ENCODE peak calls at places on chromosomes 3 and 15, in seven cellular contexts. One of them, this sample, is unnamed.

GRCh38 chr3:36792342-36792741 is 28.0 kb upstream of the DCLK3 start:
- DNase-seq in left ventricle myocardium superior: no peak
- DNase-seq in stimulated activated CD8-positive, alpha-beta memory T cell treated with anti-CD3 and anti-CD28 coated beads, Interleukin-15, amount 100 ng/mL, for 1 hour: no peak
- DNase-seq in T1000: no peak
- DNase-seq in activated CD4-positive, alpha-beta T cell treated with anti-CD3 and anti-CD28 coated beads for 24 hours: no peak
- DNase-seq in stromal cell of bone marrow: no peak
- DNase-seq in NK-92 treated with Interleukin-12 subunit alpha and Interleukin-12 subunit beta, amount 100 ng/mL, for 24 hours: no peak
- DNase-seq in this sample: no peak

GRCh38 chr3:42780892-42781700 is 8.0 kb upstream of the CCDC13 start:
- DNase-seq in left ventricle myocardium superior: no peak
- DNase-seq in stimulated activated CD8-positive, alpha-beta memory T cell treated with anti-CD3 and anti-CD28 coated beads, Interleukin-15, amount 100 ng/mL, for 1 hour: no peak
- DNase-seq in T1000: peak; percentile 25
- DNase-seq in activated CD4-positive, alpha-beta T cell treated with anti-CD3 and anti-CD28 coated beads for 24 hours: no peak
- DNase-seq in stromal cell of bone marrow: peak; percentile 71
- DNase-seq in NK-92 treated with Interleukin-12 subunit alpha and Interleukin-12 subunit beta, amount 100 ng/mL, for 24 hours: no peak
- DNase-seq in this sample: no peak

GRCh38 chr3:135239485-135239884 is 444.4 kb downstream of the EPHB1 start:
- DNase-seq in left ventricle myocardium superior: no peak
- DNase-seq in stimulated activated CD8-positive, alpha-beta memory T cell treated with anti-CD3 and anti-CD28 coated beads, Interleukin-15, amount 100 ng/mL, for 1 hour: no peak
- DNase-seq in T1000: no peak
- DNase-seq in activated CD4-positive, alpha-beta T cell treated with anti-CD3 and anti-CD28 coated beads for 24 hours: no peak
- DNase-seq in stromal cell of bone marrow: no peak
- DNase-seq in NK-92 treated with Interleukin-12 subunit alpha and Interleukin-12 subunit beta, amount 100 ng/mL, for 24 hours: no peak
- DNase-seq in this sample: no peak

GRCh38 chr3:176352716-176353334 is 844.5 kb downstream of the TBL1XR1 start:
- DNase-seq in left ventricle myocardium superior: no peak
- DNase-seq in stimulated activated CD8-positive, alpha-beta memory T cell treated with anti-CD3 and anti-CD28 coated beads, Interleukin-15, amount 100 ng/mL, for 1 hour: no peak
- DNase-seq in T1000: no peak
- DNase-seq in activated CD4-positive, alpha-beta T cell treated with anti-CD3 and anti-CD28 coated beads for 24 hours: no peak
- DNase-seq in stromal cell of bone marrow: peak; percentile 21
- DNase-seq in NK-92 treated with Interleukin-12 subunit alpha and Interleukin-12 subunit beta, amount 100 ng/mL, for 24 hours: no peak
- DNase-seq in this sample: no peak

GRCh38 chr15:56917652-56918045 is 795 bp upstream of the TCF12 start:
- DNase-seq in left ventricle myocardium superior: no peak
- DNase-seq in stimulated activated CD8-positive, alpha-beta memory T cell treated with anti-CD3 and anti-CD28 coated beads, Interleukin-15, amount 100 ng/mL, for 1 hour: no peak
- DNase-seq in T1000: no peak
- DNase-seq in activated CD4-positive, alpha-beta T cell treated with anti-CD3 and anti-CD28 coated beads for 24 hours: no peak
- DNase-seq in stromal cell of bone marrow: no peak
- DNase-seq in NK-92 treated with Interleukin-12 subunit alpha and Interleukin-12 subunit beta, amount 100 ng/mL, for 24 hours: no peak
- DNase-seq in this sample: no peak

GRCh38 chr15:29089731-29090616 is 179.6 kb downstream of the NSMCE3 start:
- DNase-seq in left ventricle myocardium superior: no peak
- DNase-seq in stimulated activated CD8-positive, alpha-beta memory T cell treated with anti-CD3 and anti-CD28 coated beads, Interleukin-15, amount 100 ng/mL, for 1 hour: no peak
- DNase-seq in T1000: no peak
- DNase-seq in activated CD4-positive, alpha-beta T cell treated with anti-CD3 and anti-CD28 coated beads for 24 hours: no peak
- DNase-seq in stromal cell of bone marrow: no peak
- DNase-seq in NK-92 treated with Interleukin-12 subunit alpha and Interleukin-12 subunit beta, amount 100 ng/mL, for 24 hours: peak; percentile 44
- DNase-seq in this sample: no peak

GRCh38 chr3:115363071-115363470 is 216.0 kb upstream of the ZBTB20 start:
- DNase-seq in left ventricle myocardium superior: no peak
- DNase-seq in stimulated activated CD8-positive, alpha-beta memory T cell treated with anti-CD3 and anti-CD28 coated beads, Interleukin-15, amount 100 ng/mL, for 1 hour: no peak
- DNase-seq in T1000: no peak
- DNase-seq in activated CD4-positive, alpha-beta T cell treated with anti-CD3 and anti-CD28 coated beads for 24 hours: no peak
- DNase-seq in stromal cell of bone marrow: no peak
- DNase-seq in NK-92 treated with Interleukin-12 subunit alpha and Interleukin-12 subunit beta, amount 100 ng/mL, for 24 hours: no peak
- DNase-seq in this sample: no peak

GRCh38 chr3:184085389-184085852 is 11.4 kb upstream of the HTR3E start:
- DNase-seq in left ventricle myocardium superior: no peak
- DNase-seq in stimulated activated CD8-positive, alpha-beta memory T cell treated with anti-CD3 and anti-CD28 coated beads, Interleukin-15, amount 100 ng/mL, for 1 hour: no peak
- DNase-seq in T1000: no peak
- DNase-seq in activated CD4-positive, alpha-beta T cell treated with anti-CD3 and anti-CD28 coated beads for 24 hours: no peak
- DNase-seq in stromal cell of bone marrow: no peak
- DNase-seq in NK-92 treated with Interleukin-12 subunit alpha and Interleukin-12 subunit beta, amount 100 ng/mL, for 24 hours: no peak
- DNase-seq in this sample: no peak

GRCh38 chr15:37019479-37020433 is 80.6 kb downstream of the MEIS2 start:
- DNase-seq in left ventricle myocardium superior: no peak
- DNase-seq in stimulated activated CD8-positive, alpha-beta memory T cell treated with anti-CD3 and anti-CD28 coated beads, Interleukin-15, amount 100 ng/mL, for 1 hour: no peak
- DNase-seq in T1000: no peak
- DNase-seq in activated CD4-positive, alpha-beta T cell treated with anti-CD3 and anti-CD28 coated beads for 24 hours: no peak
- DNase-seq in stromal cell of bone marrow: no peak
- DNase-seq in NK-92 treated with Interleukin-12 subunit alpha and Interleukin-12 subunit beta, amount 100 ng/mL, for 24 hours: no peak
- DNase-seq in this sample: peak; percentile 68

GRCh38 chr3:183845608-183846288 is 20.4 kb upstream of the MAP6D1 start:
- DNase-seq in left ventricle myocardium superior: no peak
- DNase-seq in stimulated activated CD8-positive, alpha-beta memory T cell treated with anti-CD3 and anti-CD28 coated beads, Interleukin-15, amount 100 ng/mL, for 1 hour: no peak
- DNase-seq in T1000: no peak
- DNase-seq in activated CD4-positive, alpha-beta T cell treated with anti-CD3 and anti-CD28 coated beads for 24 hours: no peak
- DNase-seq in stromal cell of bone marrow: no peak
- DNase-seq in NK-92 treated with Interleukin-12 subunit alpha and Interleukin-12 subunit beta, amount 100 ng/mL, for 24 hours: no peak
- DNase-seq in this sample: no peak

GRCh38 chr3:150545419-150546225 is 674 bp downstream of the SERP1 start:
- DNase-seq in left ventricle myocardium superior: no peak
- DNase-seq in stimulated activated CD8-positive, alpha-beta memory T cell treated with anti-CD3 and anti-CD28 coated beads, Interleukin-15, amount 100 ng/mL, for 1 hour: no peak
- DNase-seq in T1000: no peak
- DNase-seq in activated CD4-positive, alpha-beta T cell treated with anti-CD3 and anti-CD28 coated beads for 24 hours: peak; percentile 25
- DNase-seq in stromal cell of bone marrow: no peak
- DNase-seq in NK-92 treated with Interleukin-12 subunit alpha and Interleukin-12 subunit beta, amount 100 ng/mL, for 24 hours: peak; percentile 57
- DNase-seq in this sample: peak; percentile 91

GRCh38 chr3:184240384-184241140 is 8.2 kb downstream of the ALG3 start:
- DNase-seq in left ventricle myocardium superior: no peak
- DNase-seq in stimulated activated CD8-positive, alpha-beta memory T cell treated with anti-CD3 and anti-CD28 coated beads, Interleukin-15, amount 100 ng/mL, for 1 hour: no peak
- DNase-seq in T1000: no peak
- DNase-seq in activated CD4-positive, alpha-beta T cell treated with anti-CD3 and anti-CD28 coated beads for 24 hours: no peak
- DNase-seq in stromal cell of bone marrow: no peak
- DNase-seq in NK-92 treated with Interleukin-12 subunit alpha and Interleukin-12 subunit beta, amount 100 ng/mL, for 24 hours: no peak
- DNase-seq in this sample: peak; percentile 48

GRCh38 chr3:33789183-33789954 is 9.1 kb upstream of the PDCD6IP start:
- DNase-seq in left ventricle myocardium superior: no peak
- DNase-seq in stimulated activated CD8-positive, alpha-beta memory T cell treated with anti-CD3 and anti-CD28 coated beads, Interleukin-15, amount 100 ng/mL, for 1 hour: no peak
- DNase-seq in T1000: no peak
- DNase-seq in activated CD4-positive, alpha-beta T cell treated with anti-CD3 and anti-CD28 coated beads for 24 hours: no peak
- DNase-seq in stromal cell of bone marrow: no peak
- DNase-seq in NK-92 treated with Interleukin-12 subunit alpha and Interleukin-12 subunit beta, amount 100 ng/mL, for 24 hours: no peak
- DNase-seq in this sample: no peak

GRCh38 chr3:9404680-9405079 is 7.3 kb downstream of the SETD5 start:
- DNase-seq in left ventricle myocardium superior: no peak
- DNase-seq in stimulated activated CD8-positive, alpha-beta memory T cell treated with anti-CD3 and anti-CD28 coated beads, Interleukin-15, amount 100 ng/mL, for 1 hour: no peak
- DNase-seq in T1000: no peak
- DNase-seq in activated CD4-positive, alpha-beta T cell treated with anti-CD3 and anti-CD28 coated beads for 24 hours: no peak
- DNase-seq in stromal cell of bone marrow: no peak
- DNase-seq in NK-92 treated with Interleukin-12 subunit alpha and Interleukin-12 subunit beta, amount 100 ng/mL, for 24 hours: no peak
- DNase-seq in this sample: no peak

GRCh38 chr15:32688151-32688639 is 29.6 kb upstream of the GREM1 start:
- DNase-seq in left ventricle myocardium superior: no peak
- DNase-seq in stimulated activated CD8-positive, alpha-beta memory T cell treated with anti-CD3 and anti-CD28 coated beads, Interleukin-15, amount 100 ng/mL, for 1 hour: no peak
- DNase-seq in T1000: no peak
- DNase-seq in activated CD4-positive, alpha-beta T cell treated with anti-CD3 and anti-CD28 coated beads for 24 hours: no peak
- DNase-seq in stromal cell of bone marrow: no peak
- DNase-seq in NK-92 treated with Interleukin-12 subunit alpha and Interleukin-12 subunit beta, amount 100 ng/mL, for 24 hours: no peak
- DNase-seq in this sample: no peak

GRCh38 chr15:28992340-28992864 is 106.6 kb downstream of the APBA2 start:
- DNase-seq in left ventricle myocardium superior: no peak
- DNase-seq in stimulated activated CD8-positive, alpha-beta memory T cell treated with anti-CD3 and anti-CD28 coated beads, Interleukin-15, amount 100 ng/mL, for 1 hour: no peak
- DNase-seq in T1000: no peak
- DNase-seq in activated CD4-positive, alpha-beta T cell treated with anti-CD3 and anti-CD28 coated beads for 24 hours: no peak
- DNase-seq in stromal cell of bone marrow: no peak
- DNase-seq in NK-92 treated with Interleukin-12 subunit alpha and Interleukin-12 subunit beta, amount 100 ng/mL, for 24 hours: no peak
- DNase-seq in this sample: no peak

GRCh38 chr3:134103470-134103869 is 73.7 kb upstream of the SLCO2A1 start:
- DNase-seq in left ventricle myocardium superior: no peak
- DNase-seq in stimulated activated CD8-positive, alpha-beta memory T cell treated with anti-CD3 and anti-CD28 coated beads, Interleukin-15, amount 100 ng/mL, for 1 hour: no peak
- DNase-seq in T1000: no peak
- DNase-seq in activated CD4-positive, alpha-beta T cell treated with anti-CD3 and anti-CD28 coated beads for 24 hours: no peak
- DNase-seq in stromal cell of bone marrow: no peak
- DNase-seq in NK-92 treated with Interleukin-12 subunit alpha and Interleukin-12 subunit beta, amount 100 ng/mL, for 24 hours: no peak
- DNase-seq in this sample: no peak

GRCh38 chr15:101488300-101489164 is 975 bp downstream of the PCSK6 start:
- DNase-seq in left ventricle myocardium superior: no peak
- DNase-seq in stimulated activated CD8-positive, alpha-beta memory T cell treated with anti-CD3 and anti-CD28 coated beads, Interleukin-15, amount 100 ng/mL, for 1 hour: no peak
- DNase-seq in T1000: no peak
- DNase-seq in activated CD4-positive, alpha-beta T cell treated with anti-CD3 and anti-CD28 coated beads for 24 hours: no peak
- DNase-seq in stromal cell of bone marrow: no peak
- DNase-seq in NK-92 treated with Interleukin-12 subunit alpha and Interleukin-12 subunit beta, amount 100 ng/mL, for 24 hours: no peak
- DNase-seq in this sample: no peak

GRCh38 chr3:16978234-16978920 is 93.6 kb downstream of the PLCL2 start:
- DNase-seq in left ventricle myocardium superior: no peak
- DNase-seq in stimulated activated CD8-positive, alpha-beta memory T cell treated with anti-CD3 and anti-CD28 coated beads, Interleukin-15, amount 100 ng/mL, for 1 hour: no peak
- DNase-seq in T1000: no peak
- DNase-seq in activated CD4-positive, alpha-beta T cell treated with anti-CD3 and anti-CD28 coated beads for 24 hours: no peak
- DNase-seq in stromal cell of bone marrow: peak; percentile 43
- DNase-seq in NK-92 treated with Interleukin-12 subunit alpha and Interleukin-12 subunit beta, amount 100 ng/mL, for 24 hours: no peak
- DNase-seq in this sample: no peak

GRCh38 chr3:16066975-16067374 is 107.5 kb upstream of the GALNT15 start:
- DNase-seq in left ventricle myocardium superior: no peak
- DNase-seq in stimulated activated CD8-positive, alpha-beta memory T cell treated with anti-CD3 and anti-CD28 coated beads, Interleukin-15, amount 100 ng/mL, for 1 hour: no peak
- DNase-seq in T1000: peak; percentile 48
- DNase-seq in activated CD4-positive, alpha-beta T cell treated with anti-CD3 and anti-CD28 coated beads for 24 hours: no peak
- DNase-seq in stromal cell of bone marrow: no peak
- DNase-seq in NK-92 treated with Interleukin-12 subunit alpha and Interleukin-12 subunit beta, amount 100 ng/mL, for 24 hours: no peak
- DNase-seq in this sample: no peak

GRCh38 chr3:149215474-149215873 is 6.2 kb downstream of the CP start:
- DNase-seq in left ventricle myocardium superior: no peak
- DNase-seq in stimulated activated CD8-positive, alpha-beta memory T cell treated with anti-CD3 and anti-CD28 coated beads, Interleukin-15, amount 100 ng/mL, for 1 hour: no peak
- DNase-seq in T1000: no peak
- DNase-seq in activated CD4-positive, alpha-beta T cell treated with anti-CD3 and anti-CD28 coated beads for 24 hours: no peak
- DNase-seq in stromal cell of bone marrow: no peak
- DNase-seq in NK-92 treated with Interleukin-12 subunit alpha and Interleukin-12 subunit beta, amount 100 ng/mL, for 24 hours: no peak
- DNase-seq in this sample: no peak

GRCh38 chr3:160006282-160007163 is 17.9 kb downstream of the IL12A start:
- DNase-seq in left ventricle myocardium superior: peak; percentile 43
- DNase-seq in stimulated activated CD8-positive, alpha-beta memory T cell treated with anti-CD3 and anti-CD28 coated beads, Interleukin-15, amount 100 ng/mL, for 1 hour: no peak
- DNase-seq in T1000: peak; percentile 35
- DNase-seq in activated CD4-positive, alpha-beta T cell treated with anti-CD3 and anti-CD28 coated beads for 24 hours: no peak
- DNase-seq in stromal cell of bone marrow: peak; percentile 57
- DNase-seq in NK-92 treated with Interleukin-12 subunit alpha and Interleukin-12 subunit beta, amount 100 ng/mL, for 24 hours: peak; percentile 10
- DNase-seq in this sample: no peak

GRCh38 chr3:61841111-61841845 is 279.9 kb downstream of the PTPRG start:
- DNase-seq in left ventricle myocardium superior: no peak
- DNase-seq in stimulated activated CD8-positive, alpha-beta memory T cell treated with anti-CD3 and anti-CD28 coated beads, Interleukin-15, amount 100 ng/mL, for 1 hour: no peak
- DNase-seq in T1000: no peak
- DNase-seq in activated CD4-positive, alpha-beta T cell treated with anti-CD3 and anti-CD28 coated beads for 24 hours: no peak
- DNase-seq in stromal cell of bone marrow: peak; percentile 63
- DNase-seq in NK-92 treated with Interleukin-12 subunit alpha and Interleukin-12 subunit beta, amount 100 ng/mL, for 24 hours: no peak
- DNase-seq in this sample: no peak

GRCh38 chr15:27235161-27235560 is 264.2 kb downstream of the GABRG3 start:
- DNase-seq in left ventricle myocardium superior: no peak
- DNase-seq in stimulated activated CD8-positive, alpha-beta memory T cell treated with anti-CD3 and anti-CD28 coated beads, Interleukin-15, amount 100 ng/mL, for 1 hour: no peak
- DNase-seq in T1000: no peak
- DNase-seq in activated CD4-positive, alpha-beta T cell treated with anti-CD3 and anti-CD28 coated beads for 24 hours: no peak
- DNase-seq in stromal cell of bone marrow: no peak
- DNase-seq in NK-92 treated with Interleukin-12 subunit alpha and Interleukin-12 subunit beta, amount 100 ng/mL, for 24 hours: no peak
- DNase-seq in this sample: no peak

GRCh38 chr15:45162771-45163507 is 24.8 kb downstream of the SHF start:
- DNase-seq in left ventricle myocardium superior: peak; percentile 84
- DNase-seq in stimulated activated CD8-positive, alpha-beta memory T cell treated with anti-CD3 and anti-CD28 coated beads, Interleukin-15, amount 100 ng/mL, for 1 hour: peak; percentile 39
- DNase-seq in T1000: peak; percentile 62
- DNase-seq in activated CD4-positive, alpha-beta T cell treated with anti-CD3 and anti-CD28 coated beads for 24 hours: peak; percentile 33
- DNase-seq in stromal cell of bone marrow: peak; percentile 55
- DNase-seq in NK-92 treated with Interleukin-12 subunit alpha and Interleukin-12 subunit beta, amount 100 ng/mL, for 24 hours: peak; percentile 62
- DNase-seq in this sample: peak; percentile 84

GRCh38 chr3:51307458-51307857 is 77.6 kb upstream of the MANF start:
- DNase-seq in left ventricle myocardium superior: no peak
- DNase-seq in stimulated activated CD8-positive, alpha-beta memory T cell treated with anti-CD3 and anti-CD28 coated beads, Interleukin-15, amount 100 ng/mL, for 1 hour: no peak
- DNase-seq in T1000: no peak
- DNase-seq in activated CD4-positive, alpha-beta T cell treated with anti-CD3 and anti-CD28 coated beads for 24 hours: no peak
- DNase-seq in stromal cell of bone marrow: no peak
- DNase-seq in NK-92 treated with Interleukin-12 subunit alpha and Interleukin-12 subunit beta, amount 100 ng/mL, for 24 hours: no peak
- DNase-seq in this sample: no peak

GRCh38 chr3:97009427-97010019 is 195.1 kb downstream of the EPHA6 start:
- DNase-seq in left ventricle myocardium superior: no peak
- DNase-seq in stimulated activated CD8-positive, alpha-beta memory T cell treated with anti-CD3 and anti-CD28 coated beads, Interleukin-15, amount 100 ng/mL, for 1 hour: no peak
- DNase-seq in T1000: no peak
- DNase-seq in activated CD4-positive, alpha-beta T cell treated with anti-CD3 and anti-CD28 coated beads for 24 hours: no peak
- DNase-seq in stromal cell of bone marrow: no peak
- DNase-seq in NK-92 treated with Interleukin-12 subunit alpha and Interleukin-12 subunit beta, amount 100 ng/mL, for 24 hours: no peak
- DNase-seq in this sample: no peak

GRCh38 chr3:49295489-49296058 is 18.5 kb upstream of the C3orf62 start:
- DNase-seq in left ventricle myocardium superior: peak; percentile 38
- DNase-seq in stimulated activated CD8-positive, alpha-beta memory T cell treated with anti-CD3 and anti-CD28 coated beads, Interleukin-15, amount 100 ng/mL, for 1 hour: peak; percentile 7
- DNase-seq in T1000: no peak
- DNase-seq in activated CD4-positive, alpha-beta T cell treated with anti-CD3 and anti-CD28 coated beads for 24 hours: peak; percentile 8
- DNase-seq in stromal cell of bone marrow: peak; percentile 15
- DNase-seq in NK-92 treated with Interleukin-12 subunit alpha and Interleukin-12 subunit beta, amount 100 ng/mL, for 24 hours: no peak
- DNase-seq in this sample: no peak

GRCh38 chr3:23916152-23916885 is 471 bp downstream of the NKIRAS1 start:
- DNase-seq in left ventricle myocardium superior: no peak
- DNase-seq in stimulated activated CD8-positive, alpha-beta memory T cell treated with anti-CD3 and anti-CD28 coated beads, Interleukin-15, amount 100 ng/mL, for 1 hour: no peak
- DNase-seq in T1000: no peak
- DNase-seq in activated CD4-positive, alpha-beta T cell treated with anti-CD3 and anti-CD28 coated beads for 24 hours: no peak
- DNase-seq in stromal cell of bone marrow: peak; percentile 17
- DNase-seq in NK-92 treated with Interleukin-12 subunit alpha and Interleukin-12 subunit beta, amount 100 ng/mL, for 24 hours: peak; percentile 27
- DNase-seq in this sample: no peak

This sample was measured in kidney.